ENCODE peak calls at places on chromosome 5, in seven cellular contexts. A is activated CD4-positive, alpha-beta T cell treated with anti-CD3 and anti-CD28 coated beads, Interleukin-2, amount 10 ng/mL, durations not matched to agents 7 days and 5 days; O is GM20000; Z is mucosa of descending colon; Q is AML-193; C is ELF-1; I is activated naive CD8-positive, alpha-beta T cell treated with anti-CD3 and anti-CD28 coated beads, Interleukin-2, amount 50 U/mL, for 24 hours. J is an unnamed sample.

GRCh38 chr5:111227805-111228204 is 3.6 kb downstream of the CAMK4 start:
- DNase-seq in C (no peak), A (peak), I (no peak), Z (no peak), O (no peak), Q (no peak), J (peak)

GRCh38 chr5:156354571-156354970 is 27.6 kb downstream of the SGCD start:
- DNase-seq in Z (no peak), C (no peak), Q (no peak), O (no peak), A (no peak), I (no peak), J (no peak)

GRCh38 chr5:129358069-129358468 is 102.0 kb upstream of the ADAMTS19 start:
- DNase-seq in O (no peak), Q (no peak), A (no peak), I (no peak), Z (no peak), C (peak), J (no peak)

GRCh38 chr5:148996270-148996669 is 66.6 kb downstream of the SH3TC2 start:
- DNase-seq in Z (no peak), I (no peak), A (no peak), Q (no peak), C (no peak), O (no peak), J (no peak)

GRCh38 chr5:123089971-123090640 is 1.1 kb downstream of the PRDM6 start:
- DNase-seq in A (no peak), O (peak), C (peak), I (no peak), Q (no peak), Z (peak), J (no peak)

GRCh38 chr5:101212942-101213514 is 309.9 kb upstream of the ST8SIA4 start:
- DNase-seq in Q (no peak), I (no peak), Z (no peak), A (no peak), O (no peak), C (peak), J (no peak)

GRCh38 chr5:122972877-122973276 is 63.6 kb downstream of the PPIC start:
- DNase-seq in C (no peak), O (no peak), I (no peak), Q (no peak), Z (no peak), A (no peak), J (no peak)

GRCh38 chr5:171897231-171897630 is 109.2 kb downstream of the FBXW11 start:
- DNase-seq in A (no peak), O (no peak), C (no peak), Q (no peak), Z (no peak), I (peak), J (peak)

GRCh38 chr5:80192507-80193241 is 63.2 kb downstream of the SERINC5 start:
- DNase-seq in Z (no peak), Q (no peak), I (no peak), A (peak), O (no peak), C (no peak), J (no peak)

GRCh38 chr5:160188151-160188967 is 40.9 kb upstream of the FABP6 start:
- DNase-seq in A (no peak), Q (no peak), I (peak), C (peak), O (no peak), Z (peak), J (no peak)

J was measured in DND-41.